ENCODE peak calls at places on chromosomes 13 and 19, in six cellular contexts. W, X, O, Z, P and G are unnamed samples.

GRCh38 chr13:101829484-101829883 is 377.0 kb downstream of the ITGBL1 start:
- DNase-seq in W (no peak), X (no peak), O (no peak), Z (no peak), P (no peak), G (no peak)

GRCh38 chr19:16031872-16032200 is 44.5 kb upstream of the TPM4 start:
- DNase-seq in W (no peak), X (no peak), O (no peak), Z (no peak), P (no peak), G (no peak)

GRCh38 chr13:28273919-28274318 is 135.6 kb downstream of the PAN3 start:
- DNase-seq in W (no peak), X (no peak), O (no peak), Z (no peak), P (no peak), G (no peak)

GRCh38 chr13:35818577-35819165 is 312.5 kb downstream of the DCLK1 start:
- DNase-seq in W (peak; percentile 29), X (no peak), O (no peak), Z (no peak), P (no peak), G (peak; percentile 70)

GRCh38 chr19:31392514-31392913 is 43.3 kb upstream of the TSHZ3 start:
- DNase-seq in W (no peak), X (no peak), O (no peak), Z (no peak), P (no peak), G (peak; percentile 19)

GRCh38 chr19:45117167-45117594 is 24.2 kb downstream of the PPP1R37 start:
- DNase-seq in W (no peak), X (no peak), O (no peak), Z (no peak), P (peak; percentile 37), G (peak; percentile 22)

GRCh38 chr19:53161123-53161522 is 2.3 kb upstream of the ZNF347 start:
- DNase-seq in W (no peak), X (no peak), O (no peak), Z (no peak), P (no peak), G (no peak)

GRCh38 chr13:112453207-112453829 is 77.2 kb downstream of the SPACA7 start:
- DNase-seq in W (no peak), X (peak; percentile 93), O (no peak), Z (peak; percentile 61), P (no peak), G (no peak)

GRCh38 chr13:113982296-113982661 is 8.4 kb upstream of the C13orf46 start:
- DNase-seq in W (no peak), X (no peak), O (no peak), Z (peak; percentile 67), P (no peak), G (no peak)

GRCh38 chr13:29696606-29697005 is 101.1 kb upstream of the SLC7A1 start:
- DNase-seq in W (no peak), X (no peak), O (no peak), Z (no peak), P (no peak), G (no peak)

GRCh38 chr13:104869501-104869900 is 1666.0 kb downstream of the EFNB2 start:
- DNase-seq in W (no peak), X (no peak), O (no peak), Z (no peak), P (peak; percentile 58), G (no peak)

GRCh38 chr19:11138659-11139526 is 16.7 kb downstream of the SPC24 start:
- DNase-seq in W (peak; percentile 87), X (no peak), O (peak; percentile 94), Z (peak; percentile 82), P (peak; percentile 65), G (peak; percentile 42)

GRCh38 chr19:45202637-45203036 is 24.1 kb downstream of the BLOC1S3 start:
- DNase-seq in W (no peak), X (no peak), O (no peak), Z (no peak), P (no peak), G (no peak)

GRCh38 chr19:51571599-51571998 is 516 bp downstream of the ZNF175 start:
- DNase-seq in W (peak; percentile 18), X (no peak), O (no peak), Z (no peak), P (no peak), G (no peak)

GRCh38 chr19:1825909-1826556 is 14.0 kb upstream of the ATP8B3 start:
- DNase-seq in W (peak; percentile 62), X (no peak), O (peak; percentile 76), Z (no peak), P (peak; percentile 16), G (peak; percentile 79)

GRCh38 chr19:376111-376470 is 31.5 kb upstream of the MIER2 start:
- DNase-seq in W (no peak), X (no peak), O (no peak), Z (no peak), P (no peak), G (no peak)

GRCh38 chr13:73717632-73718031 is 416.6 kb downstream of the KLF12 start:
- DNase-seq in W (no peak), X (no peak), O (no peak), Z (no peak), P (peak; percentile 78), G (peak; percentile 46)

GRCh38 chr13:107900775-107901174 is 314.6 kb downstream of the LIG4 start:
- DNase-seq in W (no peak), X (no peak), O (no peak), Z (no peak), P (peak; percentile 60), G (no peak)

GRCh38 chr19:47615714-47616113 is 6.8 kb downstream of the BICRA start:
- DNase-seq in W (no peak), X (no peak), O (no peak), Z (no peak), P (no peak), G (no peak)

GRCh38 chr13:41356788-41357187 is 45.7 kb downstream of the NAA16 start:
- DNase-seq in W (no peak), X (no peak), O (no peak), Z (no peak), P (no peak), G (no peak)

GRCh38 chr13:102999498-102999897 is 66.7 kb downstream of the SLC10A2 start:
- DNase-seq in W (no peak), X (no peak), O (no peak), Z (no peak), P (no peak), G (no peak)

GRCh38 chr19:7873304-7874079 is 698 bp downstream of the PRR36 start:
- DNase-seq in W (no peak), X (no peak), O (no peak), Z (peak; percentile 78), P (no peak), G (no peak)
- H3K4me3 ChIP-seq in W (peak overlapping the region; percentile 86), X (peak overlapping the region; percentile 33), O (peak overlapping the region; percentile 25), Z (peak overlapping the region; percentile 2), P (no peak overlapping the region), G (peak overlapping the region; percentile 49)

DNA sequence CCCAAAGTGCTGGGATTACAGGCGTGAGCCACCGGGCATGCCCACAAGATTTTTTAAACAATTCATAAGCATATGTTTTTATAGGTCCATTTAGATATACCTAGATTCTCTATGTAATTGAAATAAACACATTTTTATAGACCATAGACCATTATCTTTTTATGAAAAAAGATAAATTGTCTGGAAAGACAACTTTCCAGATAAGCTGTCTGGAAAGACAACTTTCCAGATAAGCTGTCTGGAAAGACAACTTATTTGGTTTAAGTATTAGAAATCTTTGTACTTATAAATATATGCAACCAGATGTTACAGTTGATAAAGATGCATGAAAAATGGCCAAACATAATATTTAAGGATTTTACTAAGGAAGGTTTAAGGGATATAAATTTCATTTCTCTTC is 538.4 kb downstream of the GPC6 start:
- DNase-seq in W (no peak), X (no peak), O (no peak), Z (no peak), P (peak; percentile 31), G (no peak)
- H3K27ac ChIP-seq in W (no peak overlapping the region), X (no peak overlapping the region), O (no peak overlapping the region), Z (no peak overlapping the region), P (no peak overlapping the region), G (no peak overlapping the region)

GRCh38 chr13:43263047-43263446 is 239.7 kb downstream of the DNAJC15 start:
- DNase-seq in W (no peak), X (no peak), O (no peak), Z (no peak), P (no peak), G (no peak)
- TF ChIP-seq CTCF in W (no peak), X (no peak), O (no peak), Z (no peak), P (no peak), G (no peak)

GRCh38 chr13:99193152-99193551 is 7.5 kb upstream of the UBAC2 start:
- DNase-seq in W (no peak), X (peak; percentile 43), O (no peak), Z (no peak), P (no peak), G (no peak)

GRCh38 chr13:99191900-99192399 is 8.7 kb upstream of the UBAC2 start:
- DNase-seq in W (no peak), X (peak; percentile 92), O (no peak), Z (no peak), P (no peak), G (peak; percentile 8)

GRCh38 chr13:99192480-99192879 is 8.2 kb upstream of the UBAC2 start:
- DNase-seq in W (no peak), X (no peak), O (no peak), Z (no peak), P (no peak), G (no peak)

GRCh38 chr13:99190147-99190985 is 10.3 kb upstream of the UBAC2 start:
- DNase-seq in W (no peak), X (peak; percentile 49), O (no peak), Z (no peak), P (no peak), G (no peak)

GRCh38 chr13:99191336-99191899 is 9.2 kb upstream of the UBAC2 start:
- DNase-seq in W (no peak), X (peak; percentile 49), O (no peak), Z (no peak), P (no peak), G (no peak)
- H3K4me3 ChIP-seq in W (no peak overlapping the region), X (no peak overlapping the region), O (no peak overlapping the region), Z (no peak overlapping the region), P (no peak overlapping the region), G (no peak overlapping the region)

DNA sequence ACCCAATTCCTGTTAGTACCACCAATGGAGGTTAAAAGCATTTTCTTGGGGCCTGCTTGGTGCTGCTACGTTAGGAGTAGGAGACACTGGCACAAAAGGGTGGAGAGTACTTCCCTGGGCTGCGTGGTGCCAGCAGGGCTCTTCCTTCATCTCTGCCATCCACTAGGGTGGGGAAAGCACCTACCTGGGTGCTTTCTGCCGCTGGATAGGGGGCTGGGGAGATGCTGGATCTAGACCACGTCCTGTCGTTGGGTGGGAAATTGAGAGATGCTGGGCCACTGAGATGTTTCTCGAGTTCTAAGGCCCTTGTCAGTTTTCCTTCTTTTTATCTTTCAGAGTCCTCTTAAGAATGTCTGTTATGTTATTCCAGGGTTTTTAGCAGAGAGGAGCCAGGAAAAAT is 6.7 kb upstream of the FCGBP start:
- DNase-seq in W (no peak), X (no peak), O (no peak), Z (no peak), P (no peak), G (no peak)
- H3K27ac ChIP-seq in W (peak overlapping the region; percentile 87), X (no peak overlapping the region), O (no peak overlapping the region), Z (no peak overlapping the region), P (no peak overlapping the region), G (no peak overlapping the region)

GRCh38 chr19:36489139-36489919 is at the start of gene ZNF566:
- DNase-seq in W (peak; percentile 100), X (no peak), O (peak; percentile 93), Z (peak; percentile 93), P (peak; percentile 96), G (peak; percentile 97)
- TF ChIP-seq CTCF in W (no peak), X (no peak), O (peak; percentile 10), Z (peak; percentile 8), P (no peak), G (no peak)